ENCODE peak calls at places on chromosomes 16 and 17, in seven cellular contexts. V is EH; L is activated naive CD4-positive, alpha-beta T cell; Z is lower lobe of right lung; D is T-helper 1 cell; X is cardiac muscle cell; O is NCI-H1105. W is an unnamed sample.

GRCh38 chr16:57699899-57700298 is 5.3 kb downstream of the DRC7 start:
- DNase-seq in Z (no peak), X (no peak), O (no peak), L (no peak), D (no peak), V (no peak), W (no peak)

GRCh38 chr16:75317101-75317522 is 65.7 kb upstream of the BCAR1 start:
- DNase-seq in V (peak; percentile 26), L (no peak), O (no peak), Z (no peak), D (no peak), X (no peak), W (no peak)

GRCh38 chr17:82107341-82107860 is 9.4 kb upstream of the FASN start:
- DNase-seq in L (no peak), O (no peak), X (no peak), D (no peak), Z (no peak), V (no peak), W (no peak)

GRCh38 chr17:46888727-46889126 is 34.2 kb upstream of the GOSR2 start:
- DNase-seq in O (no peak), D (no peak), L (no peak), V (no peak), X (no peak), Z (no peak), W (no peak)

GRCh38 chr17:8133398-8133797 is 9.5 kb upstream of the HES7 start:
- DNase-seq in Z (no peak), V (no peak), X (no peak), D (no peak), L (no peak), O (no peak), W (no peak)

GRCh38 chr17:63699638-63700527 is at the start of gene LIMD2:
- DNase-seq in D (peak; percentile 87), L (peak; percentile 49), O (peak; percentile 56), X (peak; percentile 72), V (peak; percentile 56), Z (peak; percentile 77), W (peak; percentile 84)

GRCh38 chr17:17790673-17791464 is 45.9 kb downstream of the SREBF1 start:
- DNase-seq in L (no peak), D (no peak), X (no peak), O (no peak), V (no peak), Z (no peak), W (no peak)

GRCh38 chr17:76909971-76910760 is 42.0 kb downstream of the MGAT5B start:
- DNase-seq in Z (peak; percentile 68), X (peak; percentile 92), O (no peak), L (no peak), D (no peak), V (peak; percentile 60), W (peak; percentile 79)

GRCh38 chr17:29726721-29727252 is 104.1 kb upstream of the CORO6 start:
- DNase-seq in X (no peak), D (no peak), V (peak; percentile 45), O (no peak), Z (no peak), L (no peak), W (no peak)

GRCh38 chr17:49588726-49589555 is 13.3 kb downstream of the NXPH3 start:
- DNase-seq in X (no peak), D (no peak), Z (no peak), O (no peak), L (no peak), V (peak; percentile 90), W (no peak)

W was measured in upper lobe of right lung.